ENCODE peak calls at places on chromosomes 16 and 17, in seven cellular contexts. D is progenitor cell of endocrine pancreas, I is tibial nerve, C is omental fat pad, M is glutamatergic neuron, V is endothelial cell of umbilical vein, B is sigmoid colon. L is an unnamed sample.

GRCh38 chr17:19579192-19579668 is 45.6 kb downstream of the SLC47A1 start:
- DNase-seq in C (no peak), B (no peak), I (no peak), D (no peak), V (no peak), M (no peak), L (peak; percentile 35)

GRCh38 chr17:37067555-37068111 is 118.9 kb downstream of the AATF start:
- DNase-seq in M (no peak), D (no peak), V (peak; percentile 72), B (peak; percentile 69), I (no peak), C (no peak), L (no peak)

GRCh38 chr17:17453088-17453487 is 23.7 kb upstream of the MED9 start:
- DNase-seq in I (no peak), M (no peak), C (no peak), V (no peak), B (no peak), D (no peak), L (no peak)

GRCh38 chr17:18026408-18026776 is 12.6 kb downstream of the ATPAF2 start:
- DNase-seq in D (no peak), B (no peak), M (no peak), C (no peak), V (peak; percentile 29), I (no peak), L (no peak)

GRCh38 chr16:9415588-9415987 is 324.1 kb downstream of the HAPSTR1 start:
- DNase-seq in I (no peak), V (no peak), C (no peak), B (no peak), M (no peak), D (no peak), L (no peak)

GRCh38 chr17:10013360-10014112 is 108.5 kb upstream of the RCVRN start:
- DNase-seq in D (no peak), C (no peak), B (no peak), I (no peak), M (no peak), V (no peak), L (no peak)

GRCh38 chr16:85249418-85249817 is 137.1 kb upstream of the CIBAR2 start:
- DNase-seq in C (no peak), I (no peak), V (no peak), D (no peak), B (no peak), M (no peak), L (no peak)

GRCh38 chr16:1366712-1367299 is 15.1 kb downstream of the GNPTG start:
- DNase-seq in D (no peak), C (no peak), I (no peak), V (no peak), M (no peak), B (no peak), L (no peak)

GRCh38 chr16:85753559-85753958 is 2.7 kb upstream of the C16orf74 start:
- DNase-seq in I (no peak), V (no peak), D (no peak), B (no peak), M (no peak), C (no peak), L (no peak)

GRCh38 chr17:7109461-7110322 is 4.9 kb downstream of the ASGR2 start:
- DNase-seq in D (no peak), B (no peak), M (no peak), V (no peak), C (no peak), I (no peak), L (no peak)

GRCh38 chr16:77782694-77783093 is 5.7 kb upstream of the VAT1L start:
- DNase-seq in C (no peak), V (no peak), M (no peak), I (no peak), B (no peak), D (no peak), L (no peak)

GRCh38 chr17:49361902-49362722 is at the start of gene ZNF652:
- DNase-seq in V (peak; percentile 86), I (peak; percentile 86), D (peak; percentile 97), B (peak; percentile 95), M (peak; percentile 89), C (peak; percentile 51), L (peak; percentile 98)

GRCh38 chr16:50953266-50953665 is 197.8 kb downstream of the SALL1 start:
- DNase-seq in M (no peak), B (no peak), V (no peak), C (no peak), I (no peak), D (no peak), L (no peak)

GRCh38 chr16:81482329-81483063 is 37.9 kb downstream of the CMIP start:
- DNase-seq in I (no peak), M (no peak), C (no peak), D (no peak), V (no peak), B (no peak), L (no peak)

GRCh38 chr16:56610609-56611111 is 2.3 kb downstream of the MT2A start:
- DNase-seq in D (no peak), M (no peak), I (no peak), B (no peak), V (no peak), C (no peak), L (no peak)

GRCh38 chr17:65886240-65886639 is 305.7 kb downstream of the CEP112 start:
- DNase-seq in C (no peak), B (no peak), I (no peak), D (no peak), V (no peak), M (no peak), L (no peak)

GRCh38 chr16:6160303-6160702 is 1062.7 kb upstream of the EEF2KMT start:
- DNase-seq in C (no peak), D (no peak), M (no peak), I (no peak), V (no peak), B (no peak), L (no peak)

GRCh38 chr17:17870292-17870691 is 33.5 kb upstream of the SREBF1 start:
- DNase-seq in I (no peak), D (no peak), C (no peak), M (no peak), V (no peak), B (no peak), L (no peak)

GRCh38 chr17:34242553-34242952 is 12.5 kb upstream of the CCL2 start:
- DNase-seq in D (no peak), I (no peak), M (no peak), V (no peak), C (no peak), B (no peak), L (no peak)

GRCh38 chr17:77606865-77607210 is 351.7 kb upstream of the TNRC6C start:
- DNase-seq in C (no peak), M (no peak), I (no peak), V (no peak), D (no peak), B (no peak), L (no peak)

GRCh38 chr16:79013930-79014329 is 586.6 kb downstream of the MAF start:
- DNase-seq in M (no peak), B (no peak), V (no peak), I (no peak), C (no peak), D (no peak), L (no peak)

GRCh38 chr17:70168979-70169706 is at the start of gene KCNJ2:
- DNase-seq in M (peak; percentile 92), D (peak; percentile 84), V (peak; percentile 93), I (peak; percentile 63), B (peak; percentile 91), C (peak; percentile 32), L (peak; percentile 89)

GRCh38 chr17:69452664-69453260 is 38.3 kb downstream of the MAP2K6 start:
- DNase-seq in D (no peak), V (no peak), M (no peak), C (no peak), I (no peak), B (no peak), L (no peak)

DNA sequence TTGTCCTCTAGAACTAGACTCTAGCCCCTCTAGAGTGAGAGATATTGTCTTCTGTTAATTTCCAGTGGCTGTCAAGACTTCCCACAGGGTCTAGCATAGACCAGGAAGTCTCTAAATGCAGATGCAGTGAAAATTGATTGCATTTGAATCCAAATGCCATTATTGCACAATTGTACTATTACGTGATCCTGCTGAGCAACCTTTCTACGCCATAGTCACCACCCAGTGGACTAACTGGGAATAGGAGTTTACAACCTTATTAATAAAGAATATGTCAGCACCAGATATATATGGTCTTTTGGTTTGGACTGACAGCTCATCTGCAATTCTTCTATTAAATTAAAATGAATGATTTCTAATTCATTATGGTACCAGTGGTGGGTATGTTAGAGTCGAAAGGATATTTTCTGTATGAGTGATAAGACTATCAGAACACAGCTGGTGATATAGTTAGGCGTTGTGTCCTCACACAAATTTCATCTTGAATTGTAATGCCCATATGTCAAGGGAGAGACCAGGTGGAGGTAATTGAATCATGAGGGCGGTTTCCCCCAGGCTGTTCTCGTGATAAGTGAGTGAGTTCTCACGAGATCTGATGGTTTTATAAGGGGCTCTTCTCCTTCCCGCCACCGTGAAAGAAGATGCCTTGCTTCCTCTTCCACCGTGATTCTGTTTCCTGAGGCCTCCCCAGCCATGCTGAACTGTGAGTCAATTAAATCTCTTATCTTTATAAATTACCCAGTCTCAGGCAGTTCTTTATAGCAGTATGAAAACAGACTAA is 138.9 kb upstream of the CA10 start:
- DNase-seq in I (no peak), C (no peak), V (no peak), M (no peak), D (no peak), B (no peak), L (no peak)
- TF ChIP-seq CTCF in I (no peak), C (no peak), V (no peak), M (peak; percentile 36), D (peak; percentile 28), B (no peak), L (no peak)

DNA sequence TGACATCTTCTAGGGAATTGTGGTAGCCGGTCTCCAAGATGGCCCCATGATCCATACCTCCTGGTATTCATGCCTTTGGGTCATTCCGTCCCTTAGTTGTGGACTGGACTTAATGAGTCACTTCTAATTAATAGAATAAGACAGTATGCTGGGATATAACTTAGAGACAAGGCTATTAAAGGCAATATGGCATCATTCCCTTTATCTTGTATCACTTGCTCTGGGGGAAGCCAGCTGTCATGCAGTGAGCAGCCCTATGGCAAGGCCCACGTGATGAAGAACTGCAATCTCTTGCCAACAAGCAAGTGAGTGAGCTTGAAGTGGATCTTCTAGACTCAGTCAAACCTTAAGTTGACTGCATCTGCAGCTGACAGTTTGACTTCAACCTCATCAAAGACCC is 97.8 kb upstream of the MED13 start:
- DNase-seq in B (no peak), C (no peak), M (no peak), I (no peak), D (no peak), V (no peak), L (no peak)
- TF ChIP-seq CTCF in B (no peak), C (no peak), M (no peak), I (no peak), D (no peak), V (no peak), L (no peak)

GRCh38 chr17:47717261-47717697 is 15.8 kb upstream of the TBX21 start:
- DNase-seq in M (no peak), C (no peak), I (no peak), B (no peak), D (no peak), V (no peak), L (no peak)
- TF ChIP-seq CTCF in M (peak; percentile 47), C (no peak), I (no peak), B (no peak), D (peak; percentile 28), V (peak; percentile 30), L (no peak)

DNA sequence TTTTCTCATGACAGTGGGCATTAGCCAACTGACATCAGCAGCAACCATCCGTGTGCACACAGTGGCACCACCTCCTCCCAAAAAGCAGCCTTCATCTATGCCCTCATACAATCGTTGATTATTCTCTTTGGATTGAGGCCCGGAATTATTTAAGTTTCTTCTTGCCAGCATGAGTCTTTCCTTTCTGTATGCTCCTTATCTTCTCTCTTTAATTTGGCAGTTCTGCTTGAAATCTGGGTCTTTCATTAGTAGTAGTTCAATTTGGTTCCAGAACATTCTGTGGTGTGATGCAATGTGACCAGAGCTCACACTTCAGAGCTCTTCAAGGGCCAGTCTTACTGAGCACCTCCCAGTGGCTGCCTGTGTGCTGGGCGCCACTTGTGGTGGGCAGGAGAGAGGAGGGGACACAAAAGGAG is 52.2 kb upstream of the STH start:
- DNase-seq in C (no peak), B (no peak), I (no peak), D (no peak), V (no peak), M (no peak), L (no peak)
- TF ChIP-seq CTCF in C (no peak), B (no peak), I (no peak), D (no peak), V (no peak), M (no peak), L (no peak)